ENCODE peak calls at places on chromosomes 7 and 10, in eight cellular contexts. L, W, A, Y, C, Q, R and K are unnamed samples.

GRCh38 chr10:51786016-51786683 is 86.8 kb upstream of the CSTF2T start:
- DNase-seq in L (no peak), W (no peak), A (no peak), Y (no peak), C (no peak), Q (no peak), R (no peak), K (no peak)

GRCh38 chr10:127577376-127577775 is 28.3 kb downstream of the NPS start:
- DNase-seq in L (no peak), W (no peak), A (no peak), Y (no peak), C (peak), Q (no peak), R (no peak), K (no peak)

GRCh38 chr7:31690892-31691291 is 3.9 kb downstream of the PPP1R17 start:
- DNase-seq in L (no peak), W (no peak), A (no peak), Y (no peak), C (no peak), Q (no peak), R (no peak), K (peak)

GRCh38 chr10:110077436-110078120 is 69.8 kb downstream of the ADD3 start:
- DNase-seq in L (no peak), W (no peak), A (no peak), Y (no peak), C (peak), Q (no peak), R (no peak), K (no peak)

GRCh38 chr10:36185096-36185495 is 543.0 kb upstream of the FZD8 start:
- DNase-seq in L (no peak), W (no peak), A (no peak), Y (no peak), C (no peak), Q (no peak), R (no peak), K (no peak)

GRCh38 chr10:130359711-130360110 is 223.5 kb downstream of the GLRX3 start:
- DNase-seq in L (no peak), W (no peak), A (no peak), Y (no peak), C (no peak), Q (peak), R (no peak), K (no peak)

GRCh38 chr10:30366829-30367228 is 17.8 kb upstream of the MTPAP start:
- DNase-seq in L (no peak), W (no peak), A (no peak), Y (no peak), C (no peak), Q (no peak), R (no peak), K (peak)

GRCh38 chr10:92573091-92573797 is 649 bp downstream of the IDE start:
- DNase-seq in L (peak), W (peak), A (peak), Y (peak), C (peak), Q (no peak), R (peak), K (no peak)

GRCh38 chr10:78541528-78542470 is 508.1 kb downstream of the RPS24 start:
- DNase-seq in L (peak), W (peak), A (no peak), Y (no peak), C (no peak), Q (peak), R (no peak), K (no peak)

GRCh38 chr7:83210459-83210858 is 47.8 kb upstream of the PCLO start:
- DNase-seq in L (no peak), W (no peak), A (no peak), Y (no peak), C (no peak), Q (no peak), R (no peak), K (no peak)

GRCh38 chr10:80599424-80599847 is 61.7 kb downstream of the SH2D4B start:
- DNase-seq in L (no peak), W (peak), A (peak), Y (peak), C (peak), Q (no peak), R (no peak), K (no peak)

GRCh38 chr10:11015371-11015934 is 2.2 kb upstream of the CELF2 start:
- DNase-seq in L (no peak), W (no peak), A (no peak), Y (no peak), C (no peak), Q (no peak), R (no peak), K (no peak)

GRCh38 chr7:75948179-75948578 is 33.2 kb downstream of the POR start:
- DNase-seq in L (no peak), W (no peak), A (no peak), Y (peak), C (no peak), Q (no peak), R (no peak), K (no peak)

GRCh38 chr7:70470751-70471150 is 661.2 kb upstream of the GALNT17 start:
- DNase-seq in L (no peak), W (no peak), A (no peak), Y (no peak), C (no peak), Q (no peak), R (no peak), K (no peak)

GRCh38 chr7:27424231-27424630 is 181.6 kb downstream of the EVX1 start:
- DNase-seq in L (no peak), W (no peak), A (no peak), Y (no peak), C (no peak), Q (no peak), R (no peak), K (no peak)

GRCh38 chr7:974172-974571 is 1.2 kb downstream of the COX19 start:
- DNase-seq in L (no peak), W (no peak), A (no peak), Y (no peak), C (peak), Q (no peak), R (no peak), K (no peak)

GRCh38 chr10:133123050-133123745 is 35.5 kb downstream of the ADGRA1 start:
- DNase-seq in L (no peak), W (no peak), A (no peak), Y (peak), C (no peak), Q (peak), R (no peak), K (no peak)

GRCh38 chr10:5040781-5041470 is 37.3 kb upstream of the AKR1C2 start:
- DNase-seq in L (no peak), W (no peak), A (no peak), Y (no peak), C (no peak), Q (no peak), R (no peak), K (peak)
- H3K4me3 ChIP-seq in L (no peak), W (no peak), A (no peak), Y (no peak), C (no peak), Q (no peak), R (no peak), K (peak)

DNA sequence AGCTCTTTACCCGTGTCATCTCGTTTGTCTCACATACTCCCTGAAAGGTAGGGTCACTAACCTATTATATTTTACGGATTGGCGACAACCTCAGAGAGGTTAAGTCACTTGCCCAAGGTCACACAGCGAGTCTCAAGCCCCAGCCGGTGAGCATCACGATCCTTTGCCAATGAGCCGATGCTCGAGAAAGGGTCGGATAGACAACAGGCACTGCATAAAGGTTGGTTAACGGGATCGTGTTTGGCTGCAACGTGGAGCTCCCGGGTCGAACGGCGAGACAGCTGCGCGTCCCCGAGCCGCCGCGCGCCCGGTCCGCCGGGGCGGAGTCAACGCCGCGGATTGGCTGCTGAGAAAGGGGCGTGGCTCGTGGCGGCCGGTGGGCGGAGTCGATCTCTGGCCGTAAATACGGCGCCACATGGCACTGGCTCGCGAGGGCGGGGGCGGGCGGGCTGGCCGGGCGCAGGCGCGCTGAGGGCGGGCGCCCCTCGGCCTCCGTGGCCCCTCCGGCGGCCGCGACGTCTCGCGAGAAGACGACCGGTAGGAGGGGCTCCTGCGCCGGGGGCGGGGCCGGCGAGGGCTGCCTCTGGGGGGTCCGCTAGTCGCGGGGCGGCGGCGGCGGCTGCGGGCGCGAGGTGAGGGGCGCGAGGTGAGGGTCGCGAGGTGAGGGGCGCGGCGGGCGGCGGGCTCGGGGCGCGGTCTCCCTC is at the start of gene CHST12:
- DNase-seq in L (peak), W (peak), A (peak), Y (peak), C (peak), Q (peak), R (peak), K (peak)
- TF ChIP-seq POLR2A in L (no peak), W (no peak), A (peak), Y (no peak), C (peak), Q (no peak), R (peak), K (no peak)

DNA sequence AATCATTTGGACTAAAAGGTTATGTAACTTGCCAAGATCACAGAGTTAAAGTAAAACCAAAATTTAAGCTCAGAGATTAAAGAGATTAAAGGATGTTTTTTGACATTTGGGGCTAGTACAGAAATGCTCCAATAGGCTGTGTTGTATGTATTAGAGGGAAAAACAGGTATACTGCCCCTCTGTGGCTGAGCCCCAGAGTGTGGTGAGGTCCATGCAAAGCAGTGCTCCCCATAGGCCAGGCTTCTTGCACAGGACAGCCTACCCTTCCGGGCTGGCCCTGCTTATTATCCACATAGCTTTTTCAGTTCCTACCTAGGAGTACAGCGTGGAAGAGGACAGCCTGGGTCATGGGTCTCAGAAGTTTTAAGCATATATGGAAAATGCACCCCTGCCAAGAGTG is 322.9 kb downstream of the POM121L12 start:
- DNase-seq in L (no peak), W (no peak), A (no peak), Y (no peak), C (no peak), Q (no peak), R (no peak), K (no peak)
- TF ChIP-seq CTCF in L (no peak), W (no peak), A (no peak), Y (no peak), C (no peak), Q (no peak), R (no peak), K (no peak)

GRCh38 chr7:138458576-138459234 is 1.4 kb upstream of the TRIM24 start:
- DNase-seq in L (no peak), W (no peak), A (no peak), Y (no peak), C (peak), Q (no peak), R (no peak), K (no peak)
- H3K4me3 ChIP-seq in L (no peak), W (peak), A (no peak), Y (no peak), C (no peak), Q (no peak), R (no peak), K (no peak)

GRCh38 chr7:73725703-73726466 is 6.4 kb upstream of the STX1A start:
- DNase-seq in L (peak), W (peak), A (no peak), Y (peak), C (peak), Q (peak), R (peak), K (peak)
- TF ChIP-seq POLR2A in L (peak), W (no peak), A (no peak), Y (no peak), C (no peak), Q (no peak), R (no peak), K (no peak)

DNA sequence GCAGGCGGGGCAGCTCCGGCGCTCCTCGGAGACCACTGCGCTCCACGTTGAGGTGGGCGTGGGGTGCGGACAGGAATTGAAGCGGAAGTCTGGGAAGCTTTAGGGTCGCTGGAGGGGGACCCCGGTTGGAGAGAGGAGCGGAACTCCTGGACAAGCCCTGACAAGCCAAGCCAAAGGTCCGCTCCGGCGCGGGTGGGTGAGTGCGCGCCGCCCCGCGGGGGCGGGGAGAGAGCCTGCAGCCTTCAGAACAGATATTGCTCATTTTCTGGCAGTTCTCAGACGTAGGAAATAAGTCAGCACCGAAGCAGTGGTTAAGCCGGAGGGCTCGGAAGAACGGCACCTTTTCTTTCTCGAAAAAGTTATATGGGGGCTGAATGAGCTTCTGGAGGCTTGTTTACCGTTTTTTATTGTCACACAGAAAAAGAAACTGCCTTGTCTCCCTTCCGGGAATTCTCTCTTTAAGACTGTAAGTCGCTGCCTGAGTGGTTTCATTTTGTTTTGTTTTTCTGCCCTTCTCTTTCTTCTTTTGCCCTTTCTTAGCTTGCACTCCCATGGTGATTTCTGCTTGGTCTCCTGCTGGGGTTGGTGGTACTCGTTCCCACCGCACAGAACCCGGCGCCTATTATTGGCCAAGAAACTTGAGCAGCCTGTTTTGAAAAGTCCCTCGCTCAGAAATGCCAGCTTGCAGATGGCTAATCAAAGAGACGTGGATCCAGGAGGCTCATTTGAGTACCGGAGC is 732 bp downstream of the FAS start:
- DNase-seq in L (peak), W (peak), A (peak), Y (peak), C (peak), Q (peak), R (peak), K (no peak)
- TF ChIP-seq CTCF in L (no peak), W (no peak), A (peak), Y (no peak), C (peak), Q (no peak), R (no peak), K (peak)

DNA sequence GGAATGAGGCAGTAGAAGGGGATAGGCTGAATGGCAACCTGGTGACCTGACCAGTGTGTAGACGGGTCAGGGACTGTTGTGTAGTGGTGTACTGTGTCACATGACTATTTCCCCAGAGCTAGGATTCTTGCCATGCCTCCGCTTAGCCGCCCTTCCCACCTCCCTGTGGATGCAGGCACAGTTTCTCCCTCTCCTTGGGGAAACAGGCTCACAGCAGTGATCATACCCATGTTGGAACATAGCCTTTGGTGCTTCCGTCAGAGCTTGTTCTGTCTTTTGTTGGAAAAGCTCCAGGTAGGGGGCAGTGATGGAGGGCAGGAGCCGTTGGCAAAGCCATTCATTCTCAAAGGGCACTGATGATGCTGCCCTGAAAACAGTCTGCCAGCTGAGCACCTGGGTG is 44.3 kb downstream of the OGDH start:
- DNase-seq in L (no peak), W (no peak), A (no peak), Y (peak), C (no peak), Q (no peak), R (no peak), K (no peak)
- H3K4me3 ChIP-seq in L (no peak), W (no peak), A (no peak), Y (no peak), C (no peak), Q (no peak), R (no peak), K (no peak)

GRCh38 chr7:7570584-7570983 is 3.9 kb downstream of the MIOS start:
- DNase-seq in L (no peak), W (no peak), A (no peak), Y (no peak), C (no peak), Q (no peak), R (no peak), K (no peak)
- TF ChIP-seq POLR2A in L (no peak), W (no peak), A (no peak), Y (no peak), C (no peak), Q (no peak), R (no peak), K (no peak)

GRCh38 chr7:18754766-18755165 is 259.2 kb downstream of the HDAC9 start:
- DNase-seq in L (no peak), W (no peak), A (no peak), Y (no peak), C (no peak), Q (no peak), R (no peak), K (no peak)
- TF ChIP-seq CTCF in L (no peak), W (no peak), A (no peak), Y (no peak), C (no peak), Q (no peak), R (no peak), K (no peak)

DNA sequence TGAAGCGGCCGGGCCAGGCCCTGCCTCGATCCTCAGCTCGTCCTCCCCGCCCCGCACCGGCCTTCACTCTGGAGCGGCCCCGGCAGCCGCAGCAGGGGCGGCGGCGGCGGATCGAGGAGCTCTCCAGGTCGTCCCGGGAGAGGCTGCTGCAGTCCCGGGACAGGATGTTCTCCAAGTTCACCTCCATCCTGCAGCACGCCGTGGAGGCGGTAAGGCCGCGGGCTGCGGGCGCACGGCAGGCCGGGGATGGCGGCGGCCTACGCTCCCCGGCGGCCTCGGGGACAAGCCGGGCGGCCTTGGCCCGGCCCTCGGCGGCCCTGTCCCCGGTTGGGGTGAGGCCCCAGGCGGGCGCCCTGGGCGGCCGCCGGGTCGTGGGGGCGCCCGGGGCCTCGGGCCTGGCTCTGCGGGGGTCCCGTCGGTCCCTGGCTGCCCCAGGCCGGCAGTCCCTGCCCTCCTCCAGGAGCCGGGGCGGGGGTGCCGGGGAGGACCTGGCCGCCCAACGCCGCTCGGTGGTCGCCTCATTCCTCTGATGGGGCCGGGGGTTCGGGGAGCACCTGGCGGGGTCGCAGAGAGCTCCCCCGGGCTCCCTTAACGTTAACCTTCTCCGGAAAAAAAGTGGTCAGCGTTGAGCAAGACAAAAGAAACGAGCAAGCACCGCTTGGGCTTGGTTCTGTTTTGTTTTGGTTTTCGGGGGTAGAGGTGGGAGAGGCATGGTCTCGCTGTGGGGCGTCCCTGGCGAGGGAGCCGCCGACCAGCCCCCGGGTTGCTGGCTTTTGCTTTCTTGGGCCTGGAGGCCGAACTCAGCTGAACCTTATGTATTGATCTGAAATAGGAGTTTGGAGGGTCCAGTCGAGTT is 563 bp downstream of the FHIP2A start:
- DNase-seq in L (peak), W (peak), A (peak), Y (peak), C (peak), Q (peak), R (peak), K (no peak)
- H3K4me3 ChIP-seq in L (peak), W (peak), A (peak), Y (peak), C (peak), Q (peak), R (peak), K (peak)